ENCODE peak calls at places on chromosome 20, in nine cellular contexts. A, D, Q, S, F, K, U, B and E are unnamed samples.

GRCh38 chr20:35012227-35013069 is 56.8 kb downstream of the MYH7B start:
- DNase-seq in Q (no peak), F (no peak), A (no peak), B (no peak), S (no peak), K (peak; percentile 68), D (no peak), U (no peak), E (no peak)

GRCh38 chr20:31918471-31919105 is 33.3 kb downstream of the PDRG1 start:
- DNase-seq in Q (no peak), S (no peak), D (no peak), K (no peak), A (peak; percentile 10), U (no peak), B (no peak), F (no peak), E (no peak)

GRCh38 chr20:34468956-34469355 is 47.3 kb upstream of the DYNLRB1 start:
- DNase-seq in Q (no peak), B (no peak), S (no peak), U (no peak), F (no peak), D (no peak), A (peak; percentile 25), K (no peak), E (no peak)

GRCh38 chr20:15487682-15488081 is 1085.6 kb downstream of the KIF16B start:
- DNase-seq in Q (no peak), U (no peak), F (no peak), S (no peak), K (no peak), B (no peak), A (no peak), D (no peak), E (no peak)

GRCh38 chr20:11200423-11200822 is 526.6 kb upstream of the JAG1 start:
- DNase-seq in K (no peak), F (no peak), S (no peak), U (no peak), B (no peak), A (no peak), Q (no peak), D (no peak), E (no peak)

GRCh38 chr20:34062651-34063482 is 49.2 kb downstream of the EIF2S2 start:
- DNase-seq in A (peak; percentile 62), Q (no peak), D (no peak), U (no peak), F (no peak), K (no peak), B (no peak), S (no peak), E (no peak)

GRCh38 chr20:9884061-9884460 is 45.2 kb upstream of the PAK5 start:
- DNase-seq in D (no peak), K (peak; percentile 11), U (no peak), F (no peak), A (no peak), B (no peak), Q (no peak), S (no peak), E (no peak)

GRCh38 chr20:41331731-41332130 is 8.9 kb upstream of the LPIN3 start:
- DNase-seq in S (peak; percentile 70), Q (no peak), F (no peak), D (no peak), U (no peak), B (no peak), A (no peak), K (no peak), E (no peak)

GRCh38 chr20:46893877-46894578 is 615 bp upstream of the EYA2 start:
- DNase-seq in D (no peak), U (no peak), A (no peak), Q (no peak), B (no peak), F (no peak), K (no peak), S (no peak), E (no peak)

GRCh38 chr20:23048283-23049200 is 930 bp downstream of the THBD start:
- DNase-seq in D (no peak), B (peak; percentile 36), U (peak; percentile 38), K (peak; percentile 55), Q (no peak), F (peak; percentile 96), A (peak; percentile 1), S (peak; percentile 85), E (no peak)

GRCh38 chr20:24915892-24916291 is 33.2 kb upstream of the CST7 start:
- DNase-seq in S (no peak), K (no peak), A (no peak), Q (no peak), B (no peak), F (no peak), D (no peak), U (no peak), E (no peak)

GRCh38 chr20:51374961-51375360 is 167.6 kb downstream of the NFATC2 start:
- DNase-seq in B (no peak), Q (no peak), A (no peak), S (no peak), K (no peak), D (no peak), F (peak; percentile 67), U (no peak), E (no peak)

GRCh38 chr20:51372176-51372803 is 170.2 kb downstream of the NFATC2 start:
- DNase-seq in F (peak; percentile 84), K (peak; percentile 68), U (peak; percentile 72), S (peak; percentile 40), D (peak; percentile 64), B (peak; percentile 64), Q (peak; percentile 49), A (peak; percentile 74), E (peak; percentile 69)

GRCh38 chr20:51372966-51373365 is 169.6 kb downstream of the NFATC2 start:
- DNase-seq in Q (no peak), S (no peak), K (no peak), B (no peak), U (no peak), F (peak; percentile 47), A (no peak), D (no peak), E (no peak)

GRCh38 chr20:51375561-51375960 is 167.0 kb downstream of the NFATC2 start:
- DNase-seq in S (no peak), K (no peak), B (no peak), U (no peak), D (no peak), A (no peak), F (no peak), Q (no peak), E (no peak)

GRCh38 chr20:51373713-51374481 is 168.6 kb downstream of the NFATC2 start:
- DNase-seq in F (peak; percentile 76), Q (no peak), A (no peak), B (no peak), K (peak; percentile 30), U (no peak), D (no peak), S (no peak), E (no peak)
- TF ChIP-seq POLR2A in F (no peak), Q (no peak), A (no peak), B (no peak), K (no peak), U (no peak), D (no peak), S (no peak), E (no peak)

DNA sequence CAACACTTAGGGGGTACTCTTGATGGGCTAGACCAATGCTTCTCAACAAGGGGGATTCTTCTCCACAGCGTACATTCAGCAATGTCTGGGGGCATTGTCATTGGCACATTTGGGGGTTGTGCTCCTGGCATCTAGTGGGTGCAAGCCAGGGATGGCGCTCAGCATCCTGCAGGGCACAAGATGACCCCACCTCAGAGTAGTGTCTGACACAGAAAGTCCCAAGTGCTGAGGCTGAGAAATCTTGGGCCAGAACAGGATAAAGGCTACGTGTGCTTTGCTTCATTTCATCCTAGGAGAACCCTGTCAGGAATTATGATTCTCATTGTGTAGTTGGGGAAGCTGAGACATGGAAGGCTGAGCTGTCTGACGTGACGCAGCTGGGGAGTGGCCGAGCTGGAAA is 298.6 kb downstream of the CDH26 start:
- DNase-seq in D (no peak), Q (no peak), K (no peak), U (no peak), B (no peak), A (no peak), F (no peak), S (no peak), E (no peak)
- TF ChIP-seq POLR2A in D (no peak), Q (no peak), K (no peak), U (no peak), B (no peak), A (no peak), F (no peak), S (no peak), E (no peak)

GRCh38 chr20:5596401-5597193 is 153.6 kb upstream of the SHLD1 start:
- DNase-seq in Q (no peak), F (no peak), A (no peak), K (no peak), S (no peak), U (no peak), D (no peak), B (no peak), E (no peak)

GRCh38 chr20:5606347-5606746 is 143.9 kb upstream of the SHLD1 start:
- DNase-seq in S (no peak), Q (no peak), A (no peak), K (no peak), D (no peak), F (no peak), U (no peak), B (no peak), E (no peak)

GRCh38 chr20:5608104-5608447 is 142.1 kb upstream of the SHLD1 start:
- DNase-seq in F (no peak), A (no peak), U (no peak), S (no peak), K (no peak), Q (no peak), D (no peak), B (no peak), E (no peak)

GRCh38 chr20:5600982-5601381 is 149.2 kb upstream of the SHLD1 start:
- DNase-seq in K (no peak), F (no peak), Q (no peak), S (no peak), U (no peak), B (no peak), A (no peak), D (no peak), E (no peak)

DNA sequence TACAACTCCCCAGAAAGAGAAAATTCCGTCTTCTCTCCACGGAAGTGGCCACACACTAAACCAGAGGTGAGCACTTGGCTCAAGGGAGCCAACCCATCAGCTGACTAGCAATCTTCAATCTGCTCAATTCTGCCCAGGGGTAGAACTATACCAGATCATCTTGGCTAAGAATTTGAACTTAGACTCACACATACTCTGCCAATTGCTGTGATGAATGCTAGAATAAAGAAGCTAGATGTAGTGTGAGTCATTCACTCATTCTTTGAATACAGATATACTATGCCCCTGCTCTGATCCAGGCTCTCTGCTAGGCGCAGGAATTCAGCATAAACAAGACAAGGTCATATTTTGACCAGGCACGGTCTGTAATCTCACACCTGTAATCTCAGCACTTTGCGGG is 147.9 kb upstream of the SHLD1 start:
- DNase-seq in Q (no peak), B (no peak), K (no peak), S (no peak), U (no peak), F (no peak), D (no peak), A (peak; percentile 45), E (no peak)
- TF ChIP-seq POLR2A in Q (no peak), B (no peak), K (no peak), S (no peak), U (no peak), F (no peak), D (no peak), A (no peak), E (no peak)

DNA sequence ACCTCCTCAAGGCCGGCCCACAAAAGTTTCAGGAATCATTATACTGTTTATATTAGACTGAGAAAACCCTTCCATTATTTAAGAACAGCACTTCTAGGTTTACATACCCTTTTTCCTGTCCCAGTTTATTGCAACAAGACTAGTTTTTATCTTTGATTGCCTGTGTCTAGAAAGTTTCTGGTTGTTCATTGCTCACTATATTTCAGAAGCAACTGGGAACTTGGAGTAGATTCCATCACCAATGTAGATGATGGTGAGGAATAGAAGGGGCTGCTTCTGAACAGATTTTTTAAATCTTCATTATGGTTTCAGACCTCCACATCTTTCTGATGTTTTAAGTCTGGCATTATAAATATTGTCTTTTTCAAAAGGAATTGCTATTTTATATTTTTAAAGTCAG is 93.0 kb downstream of the BCAS1 start:
- DNase-seq in Q (no peak), U (no peak), D (no peak), S (no peak), K (no peak), A (no peak), F (no peak), B (no peak), E (no peak)
- TF ChIP-seq POLR2A in Q (no peak), U (no peak), D (no peak), S (no peak), K (no peak), A (no peak), F (no peak), B (no peak), E (no peak)